ENCODE peak calls at places on chromosomes 4 and X, in seven cellular contexts. C is uterus, T is body of pancreas, N is tibial nerve, Y is HepG2, O is suprapubic skin, F is transverse colon. L is an unnamed sample.

GRCh38 chrX:120514236-120514635 is 45.1 kb upstream of the LAMP2 start:
- DNase-seq in C (no peak), O (no peak), N (no peak), F (no peak), Y (peak; percentile 32), T (no peak), L (peak; percentile 4)

GRCh38 chr4:187668683-187669082 is 326.9 kb upstream of the ZFP42 start:
- DNase-seq in C (no peak), N (no peak), T (no peak), Y (no peak), O (no peak), F (no peak), L (no peak)

GRCh38 chr4:8394125-8394524 is 46.4 kb downstream of the ACOX3 start:
- DNase-seq in O (peak; percentile 83), T (no peak), Y (no peak), N (peak; percentile 59), C (peak; percentile 83), F (peak; percentile 49), L (no peak)

GRCh38 chr4:8409271-8410065 is 31.1 kb downstream of the ACOX3 start:
- DNase-seq in O (no peak), T (no peak), F (peak; percentile 51), C (peak; percentile 50), Y (no peak), N (no peak), L (peak; percentile 81)

GRCh38 chrX:69165116-69165651 is at the start of gene PJA1:
- DNase-seq in C (peak; percentile 77), T (peak; percentile 59), O (peak; percentile 78), N (peak; percentile 52), Y (peak; percentile 31), F (peak; percentile 73), L (peak; percentile 57)

GRCh38 chr4:10094841-10095240 is 21.8 kb downstream of the WDR1 start:
- DNase-seq in F (no peak), C (no peak), Y (no peak), N (no peak), T (no peak), O (no peak), L (no peak)

GRCh38 chr4:123976285-123976684 is 579.7 kb downstream of the SPRY1 start:
- DNase-seq in F (no peak), Y (no peak), N (no peak), O (no peak), T (no peak), C (no peak), L (no peak)

GRCh38 chr4:33160126-33160525 is 2440.0 kb downstream of the PCDH7 start:
- DNase-seq in Y (no peak), T (no peak), F (no peak), N (peak; percentile 7), O (no peak), C (no peak), L (no peak)

GRCh38 chr4:140266958-140267568 is 106.4 kb upstream of the SCOC start:
- DNase-seq in N (no peak), Y (no peak), O (no peak), F (no peak), C (no peak), T (no peak), L (no peak)

GRCh38 chrX:9610774-9611392 is 146.0 kb downstream of the TBL1X start:
- DNase-seq in Y (no peak), F (no peak), N (no peak), T (no peak), O (no peak), C (no peak), L (no peak)

GRCh38 chrX:30863969-30864368 is 25.1 kb downstream of the TAB3 start:
- DNase-seq in Y (no peak), C (no peak), F (no peak), T (no peak), N (no peak), O (no peak), L (no peak)

GRCh38 chrX:21993265-21993664 is 38.9 kb upstream of the PHEX start:
- DNase-seq in O (no peak), Y (no peak), F (peak; percentile 12), C (no peak), T (no peak), N (no peak), L (peak; percentile 57)

GRCh38 chr4:48234575-48234974 is 35.1 kb downstream of the TEC start:
- DNase-seq in T (no peak), Y (no peak), F (peak; percentile 17), O (no peak), N (no peak), C (no peak), L (no peak)

GRCh38 chr4:55175779-55176231 is 50.4 kb upstream of the KDR start:
- DNase-seq in F (no peak), Y (no peak), T (no peak), O (no peak), N (no peak), C (no peak), L (no peak)

GRCh38 chr4:19304028-19304427 is 947.7 kb upstream of the SLIT2 start:
- DNase-seq in C (no peak), O (no peak), N (no peak), F (no peak), T (no peak), Y (no peak), L (no peak)

GRCh38 chr4:4333265-4333706 is 43.2 kb downstream of the ZBTB49 start:
- DNase-seq in F (peak; percentile 26), O (no peak), C (no peak), Y (no peak), N (no peak), T (no peak), L (no peak)

GRCh38 chrX:130081421-130082045 is 28.8 kb downstream of the ELF4 start:
- DNase-seq in F (no peak), Y (no peak), T (no peak), C (no peak), O (no peak), N (no peak), L (no peak)
- TF ChIP-seq POLR2A in F (no peak), Y (no peak), T (no peak), C (no peak), O (no peak), N (no peak), L (no peak)

DNA sequence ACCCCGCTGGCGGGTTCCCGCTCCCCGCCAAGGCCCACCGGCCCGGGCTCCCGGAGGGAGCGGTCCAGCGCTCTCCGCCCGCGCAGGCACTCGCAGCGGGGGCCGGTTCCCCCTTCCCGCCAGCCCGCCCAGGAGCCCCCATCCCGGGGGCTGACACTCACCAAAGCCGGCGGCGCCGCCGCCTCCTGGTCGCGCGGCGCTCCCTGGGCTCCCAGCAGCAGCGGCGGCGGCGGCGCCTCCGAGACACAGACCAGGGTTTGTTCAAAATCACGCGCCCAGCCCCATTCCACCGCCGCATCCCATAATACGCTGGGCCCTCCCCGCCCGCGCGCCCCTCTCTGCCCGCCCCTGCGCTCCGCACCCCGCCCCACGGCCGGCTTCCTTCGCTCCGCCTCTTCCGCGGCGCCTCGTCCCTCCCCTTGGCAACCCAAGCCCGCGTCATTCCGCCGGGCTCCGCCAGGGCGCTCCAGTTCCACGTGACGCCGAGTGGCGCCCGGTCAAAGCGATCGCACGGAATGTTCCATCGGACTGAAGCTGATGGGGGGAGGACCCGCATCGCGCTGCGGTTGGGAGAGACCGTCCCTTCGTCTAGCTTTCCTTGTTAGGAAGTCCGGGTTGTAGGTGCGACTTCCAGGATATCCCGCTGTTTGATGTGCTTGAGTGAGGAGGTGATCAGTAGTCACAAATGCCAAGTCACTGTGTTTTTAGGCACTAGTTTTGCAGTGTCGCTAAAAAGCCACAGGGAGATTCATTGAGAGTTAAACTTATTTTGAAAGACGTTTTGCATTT is 2.2 kb upstream of the LIN54 start:
- DNase-seq in O (peak; percentile 97), C (peak; percentile 98), Y (peak; percentile 96), T (peak; percentile 98), F (peak; percentile 99), N (peak; percentile 92), L (peak; percentile 98)
- TF ChIP-seq POLR2A in O (no peak), C (peak; percentile 50), Y (peak; percentile 69), T (peak; percentile 38), F (peak; percentile 66), N (peak; percentile 74), L (peak; percentile 80)

GRCh38 chrX:20267599-20267923 is 852 bp upstream of the RPS6KA3 start:
- DNase-seq in C (no peak), O (no peak), N (no peak), F (no peak), T (no peak), Y (no peak), L (peak; percentile 28)

GRCh38 chrX:20266810-20267598 is at the start of gene RPS6KA3:
- DNase-seq in N (peak; percentile 81), O (peak; percentile 93), C (peak; percentile 90), T (peak; percentile 89), F (peak; percentile 94), Y (peak; percentile 71), L (peak; percentile 94)

GRCh38 chrX:20263474-20263873 is 3.2 kb downstream of the RPS6KA3 start:
- DNase-seq in F (no peak), C (no peak), N (no peak), Y (no peak), O (no peak), T (no peak), L (peak; percentile 9)

GRCh38 chrX:20265726-20266681 is 705 bp downstream of the RPS6KA3 start:
- DNase-seq in C (peak; percentile 34), O (peak; percentile 70), Y (no peak), F (peak; percentile 29), N (peak; percentile 4), T (peak; percentile 32), L (peak; percentile 56)

GRCh38 chrX:20265221-20265725 is 1.4 kb downstream of the RPS6KA3 start:
- DNase-seq in C (peak; percentile 67), O (peak; percentile 78), N (peak; percentile 33), T (peak; percentile 38), Y (peak; percentile 31), F (peak; percentile 62), L (peak; percentile 91)
- TF ChIP-seq POLR2A in C (peak; percentile 34), O (peak; percentile 74), N (peak; percentile 31), T (peak; percentile 27), Y (peak; percentile 36), F (peak; percentile 81), L (peak; percentile 87)

GRCh38 chr4:2745981-2746806 is 9.9 kb downstream of the TNIP2 start:
- DNase-seq in N (no peak), Y (no peak), F (peak; percentile 39), T (no peak), C (no peak), O (no peak), L (peak; percentile 20)
- TF ChIP-seq POLR2A in N (no peak), Y (no peak), F (no peak), T (no peak), C (no peak), O (no peak), L (no peak)

GRCh38 chr4:183098723-183099536 is at the start of gene WWC2:
- DNase-seq in N (peak; percentile 77), Y (peak; percentile 83), O (peak; percentile 91), F (peak; percentile 84), C (peak; percentile 89), T (peak; percentile 89), L (peak; percentile 89)
- TF ChIP-seq POLR2A in N (peak; percentile 86), Y (no peak), O (peak; percentile 52), F (peak; percentile 19), C (peak; percentile 89), T (peak; percentile 92), L (peak; percentile 79)